ENCODE peak calls at places on chromosomes 16 and 17, in ten cellular contexts. O is small intestine, K is adipocyte, I is tibial nerve, X is BE2C, J is body of pancreas, F is aorta, W is skeletal muscle cell, U is AG04450, S is uterus. Y is an unnamed sample.

GRCh38 chr16:56869513-56870270 is 4.7 kb downstream of the SLC12A3 start:
- DNase-seq in F (no peak), U (no peak), J (no peak), S (no peak), O (no peak), I (no peak), K (no peak), W (no peak), X (no peak), Y (peak)

GRCh38 chr17:2054262-2054739 is 602 bp upstream of the HIC1 start:
- DNase-seq in K (peak), X (peak), U (no peak), F (no peak), J (no peak), I (no peak), S (peak), O (no peak), W (no peak), Y (no peak)

GRCh38 chr16:3754772-3755171 is 37.4 kb upstream of the TRAP1 start:
- DNase-seq in O (no peak), I (no peak), K (no peak), U (no peak), X (no peak), S (no peak), J (no peak), F (no peak), W (no peak), Y (no peak)

GRCh38 chr16:50644730-50645129 is 36.4 kb downstream of the SNX20 start:
- DNase-seq in W (no peak), S (peak), K (peak), U (no peak), I (peak), O (no peak), X (no peak), J (no peak), F (no peak), Y (no peak)

GRCh38 chr17:1229354-1229890 is 40.8 kb upstream of the BHLHA9 start:
- DNase-seq in S (peak), U (no peak), W (no peak), J (peak), I (peak), O (peak), F (peak), X (no peak), K (peak), Y (no peak)

GRCh38 chr16:57196753-57197152 is 10.6 kb downstream of the RSPRY1 start:
- DNase-seq in K (no peak), X (peak), F (no peak), S (no peak), O (peak), U (no peak), J (no peak), W (no peak), I (no peak), Y (no peak)

GRCh38 chr17:68103148-68103547 is 67.6 kb downstream of the KPNA2 start:
- DNase-seq in X (no peak), U (no peak), O (no peak), F (no peak), S (no peak), J (no peak), K (peak), W (no peak), I (no peak), Y (no peak)

GRCh38 chr17:9240659-9241370 is 219.5 kb downstream of the NTN1 start:
- DNase-seq in F (peak), S (peak), X (no peak), O (peak), W (no peak), K (peak), J (peak), U (no peak), I (peak), Y (peak)

GRCh38 chr17:80773243-80773991 is 218.2 kb upstream of the CHMP6 start:
- DNase-seq in U (no peak), X (peak), F (no peak), S (no peak), O (no peak), J (no peak), I (no peak), W (no peak), K (peak), Y (no peak)

GRCh38 chr16:15396948-15397594 is 1.5 kb downstream of the MPV17L start:
- DNase-seq in S (no peak), W (no peak), U (no peak), I (no peak), O (no peak), X (no peak), K (no peak), J (peak), F (no peak), Y (no peak)

GRCh38 chr17:35486920-35487727 is 38.6 kb upstream of the SLFN13 start:
- DNase-seq in F (peak), J (peak), W (peak), X (no peak), K (peak), S (peak), I (peak), U (peak), O (peak), Y (no peak)

GRCh38 chr16:3401719-3402397 is 843 bp downstream of the ZNF174 start:
- DNase-seq in O (no peak), I (no peak), K (peak), W (no peak), J (no peak), F (no peak), X (peak), U (no peak), S (no peak), Y (peak)

GRCh38 chr16:84735846-84736586 is 36.2 kb downstream of the USP10 start:
- DNase-seq in J (peak), I (no peak), O (peak), X (peak), U (no peak), S (no peak), K (no peak), F (no peak), W (no peak), Y (no peak)

GRCh38 chr16:67647111-67647651 is 2.2 kb downstream of the CARMIL2 start:
- DNase-seq in W (no peak), K (no peak), I (no peak), F (no peak), U (no peak), S (no peak), O (no peak), J (no peak), X (peak), Y (no peak)

GRCh38 chr17:72187544-72187943 is 66.7 kb downstream of the SOX9 start:
- DNase-seq in X (no peak), F (peak), U (no peak), J (peak), S (no peak), O (no peak), W (peak), K (no peak), I (peak), Y (peak)

DNA sequence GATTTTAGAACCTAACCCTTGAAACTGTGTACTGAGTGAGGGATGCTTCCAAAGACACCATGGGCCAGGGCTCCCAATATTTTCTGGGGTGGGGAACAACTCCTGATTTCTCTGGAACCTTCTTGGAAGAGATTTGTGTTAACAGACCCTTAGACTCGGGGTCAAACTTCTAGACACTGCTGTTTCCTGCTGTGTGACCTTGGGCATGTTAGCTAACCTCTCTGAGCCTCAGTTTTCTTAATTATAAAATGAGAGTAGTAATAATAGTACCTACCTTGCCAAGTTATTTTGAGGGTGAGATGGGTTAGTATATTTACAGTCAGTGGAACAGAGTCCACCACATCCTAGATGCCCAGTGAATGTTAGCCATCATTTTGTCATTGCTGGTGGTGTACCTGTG is 18.8 kb downstream of the POLR3E start:
- DNase-seq in W (no peak), S (no peak), J (peak), K (no peak), F (no peak), U (no peak), I (no peak), X (no peak), O (no peak), Y (no peak)
- H3K4me3 ChIP-seq in W (no peak), S (no peak), J (no peak), K (no peak), F (no peak), U (no peak), I (no peak), X (no peak), O (no peak), Y (no peak)

DNA sequence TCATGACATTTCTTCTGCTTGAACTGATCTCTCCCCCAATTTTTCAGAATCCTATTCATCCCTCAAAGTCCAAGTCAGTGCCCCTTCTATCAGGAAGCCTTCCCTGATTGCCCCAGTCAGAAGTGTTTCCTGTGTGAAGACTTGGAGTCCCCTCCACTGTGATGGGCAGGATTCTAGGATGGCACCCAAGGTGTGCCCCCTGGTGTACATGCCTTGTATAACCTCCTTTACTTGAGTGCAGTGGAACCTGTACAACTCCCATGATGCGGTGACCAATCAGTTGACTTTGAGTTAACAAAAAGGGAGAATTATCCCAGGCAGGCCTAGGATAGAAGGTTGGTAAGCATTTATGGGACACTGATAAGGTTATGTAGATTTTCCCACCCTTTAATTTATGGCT is 23.4 kb downstream of the MYH13 start:
- DNase-seq in U (no peak), I (no peak), X (no peak), O (no peak), J (no peak), F (no peak), K (no peak), S (no peak), W (no peak), Y (no peak)
- H3K4me3 ChIP-seq in U (no peak), I (no peak), X (no peak), O (no peak), J (no peak), F (no peak), K (no peak), S (no peak), W (no peak), Y (no peak)

GRCh38 chr17:64124609-64125008 is 5.3 kb downstream of the ERN1 start:
- DNase-seq in J (no peak), U (no peak), X (no peak), S (no peak), I (no peak), F (no peak), K (no peak), W (no peak), O (no peak), Y (no peak)
- H3K4me3 ChIP-seq in J (no peak), U (no peak), X (no peak), S (no peak), I (no peak), F (no peak), K (no peak), W (no peak), O (no peak), Y (no peak)

DNA sequence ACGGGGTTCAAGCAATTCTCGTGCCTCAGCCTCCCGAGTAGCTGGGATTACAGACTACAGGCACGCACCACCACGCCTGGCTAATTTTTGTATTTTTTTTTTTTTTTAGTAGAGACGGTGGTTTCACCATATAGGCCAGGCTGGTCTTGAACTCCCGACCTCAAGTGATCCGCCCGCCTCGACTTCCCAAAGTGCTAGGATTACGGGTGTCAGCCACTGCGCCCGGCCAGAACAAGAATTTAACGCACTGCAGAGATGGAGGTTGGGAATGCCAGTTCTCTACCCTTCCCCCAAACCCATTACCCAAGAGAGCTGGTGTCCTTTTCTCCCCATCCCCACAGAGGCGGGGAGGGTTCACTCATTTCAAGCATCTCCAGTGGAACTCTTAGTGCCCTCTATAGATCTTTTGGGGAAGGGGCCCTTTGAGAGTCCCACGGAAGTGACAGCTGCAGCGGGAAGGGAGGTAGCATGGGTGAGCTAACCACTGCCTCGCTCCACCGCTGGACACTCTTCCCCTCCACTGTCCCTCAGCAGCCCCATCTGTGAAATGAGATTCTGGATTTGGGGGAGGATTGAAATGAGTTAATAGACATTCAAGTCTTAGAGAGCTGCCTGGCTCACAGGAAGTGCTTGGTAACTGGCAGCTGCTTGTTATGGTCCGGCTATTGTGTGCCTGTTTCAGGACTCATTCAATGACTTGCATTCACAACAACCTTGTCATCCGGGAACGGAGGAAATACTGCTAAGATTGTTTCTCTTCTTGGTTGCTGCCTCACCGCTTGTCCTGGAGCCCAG is 3.5 kb upstream of the UBALD2 start:
- DNase-seq in F (no peak), S (no peak), X (no peak), U (no peak), O (peak), W (no peak), J (no peak), K (no peak), I (no peak), Y (no peak)
- H3K4me3 ChIP-seq in F (no peak), S (no peak), X (no peak), U (no peak), O (peak), W (no peak), J (no peak), K (no peak), I (no peak), Y (no peak)

GRCh38 chr16:87471278-87472141 is 21.3 kb downstream of the ZCCHC14 start:
- DNase-seq in J (no peak), O (peak), W (no peak), X (peak), I (no peak), K (no peak), F (no peak), S (no peak), U (no peak), Y (no peak)
- H3K4me3 ChIP-seq in J (no peak), O (no peak), W (no peak), X (peak), I (no peak), K (peak), F (no peak), S (no peak), U (no peak), Y (no peak)